ENCODE peak calls at places on chromosomes 12 and 14, in five cellular contexts. L, D, P, C and Q are unnamed samples.

GRCh38 chr12:95548056-95548538 is 3.2 kb downstream of the USP44 start:
- DNase-seq in D (no peak), L (no peak), P (no peak), C (no peak), Q (no peak)

GRCh38 chr14:96120941-96121340 is 81.8 kb downstream of the C14orf132 start:
- DNase-seq in P (no peak), D (no peak), L (no peak), C (no peak), Q (no peak)

GRCh38 chr12:43758247-43758727 is 303 bp downstream of the PUS7L start:
- DNase-seq in D (no peak), L (peak), C (no peak), P (no peak), Q (peak)

GRCh38 chr14:37320106-37320505 is 122.4 kb downstream of the MIPOL1 start:
- DNase-seq in P (no peak), D (no peak), L (no peak), C (no peak), Q (no peak)

GRCh38 chr14:74634481-74634880 is 22.4 kb upstream of the LTBP2 start:
- DNase-seq in D (no peak), L (peak), P (no peak), C (no peak), Q (no peak)

GRCh38 chr12:13205809-13206559 is 9.5 kb downstream of the EMP1 start:
- DNase-seq in D (no peak), L (peak), P (peak), C (peak), Q (no peak)

GRCh38 chr14:50348933-50349332 is 36.8 kb downstream of the DMAC2L start:
- DNase-seq in D (no peak), C (no peak), P (no peak), L (no peak), Q (no peak)

GRCh38 chr12:44812062-44812461 is 64.1 kb downstream of the NELL2 start:
- DNase-seq in P (peak), D (no peak), L (no peak), C (peak), Q (no peak)

GRCh38 chr14:88005050-88005481 is at the start of gene GPR65:
- DNase-seq in L (no peak), C (no peak), D (no peak), P (no peak), Q (peak)

GRCh38 chr12:15534870-15535269 is 212.6 kb downstream of the PTPRO start:
- DNase-seq in D (no peak), C (no peak), P (no peak), L (peak), Q (no peak)

GRCh38 chr12:106248849-106249371 is 1.1 kb upstream of the CKAP4 start:
- DNase-seq in P (no peak), C (no peak), L (peak), D (no peak), Q (no peak)

GRCh38 chr14:36805116-36805515 is 143.5 kb downstream of the PAX9 start:
- DNase-seq in C (no peak), P (no peak), D (no peak), L (no peak), Q (no peak)

GRCh38 chr14:73264896-73265720 is 27.8 kb downstream of the PAPLN start:
- DNase-seq in C (no peak), P (no peak), L (no peak), D (no peak), Q (no peak)

GRCh38 chr14:37056473-37056872 is 115.9 kb downstream of the SLC25A21 start:
- DNase-seq in C (peak), L (peak), P (no peak), D (peak), Q (no peak)

GRCh38 chr12:75505706-75506312 is 5.6 kb downstream of the KRR1 start:
- DNase-seq in P (no peak), D (no peak), C (peak), L (peak), Q (no peak)

GRCh38 chr12:95141305-95141704 is 67.9 kb upstream of the NR2C1 start:
- DNase-seq in P (no peak), D (no peak), C (no peak), L (no peak), Q (no peak)

DNA sequence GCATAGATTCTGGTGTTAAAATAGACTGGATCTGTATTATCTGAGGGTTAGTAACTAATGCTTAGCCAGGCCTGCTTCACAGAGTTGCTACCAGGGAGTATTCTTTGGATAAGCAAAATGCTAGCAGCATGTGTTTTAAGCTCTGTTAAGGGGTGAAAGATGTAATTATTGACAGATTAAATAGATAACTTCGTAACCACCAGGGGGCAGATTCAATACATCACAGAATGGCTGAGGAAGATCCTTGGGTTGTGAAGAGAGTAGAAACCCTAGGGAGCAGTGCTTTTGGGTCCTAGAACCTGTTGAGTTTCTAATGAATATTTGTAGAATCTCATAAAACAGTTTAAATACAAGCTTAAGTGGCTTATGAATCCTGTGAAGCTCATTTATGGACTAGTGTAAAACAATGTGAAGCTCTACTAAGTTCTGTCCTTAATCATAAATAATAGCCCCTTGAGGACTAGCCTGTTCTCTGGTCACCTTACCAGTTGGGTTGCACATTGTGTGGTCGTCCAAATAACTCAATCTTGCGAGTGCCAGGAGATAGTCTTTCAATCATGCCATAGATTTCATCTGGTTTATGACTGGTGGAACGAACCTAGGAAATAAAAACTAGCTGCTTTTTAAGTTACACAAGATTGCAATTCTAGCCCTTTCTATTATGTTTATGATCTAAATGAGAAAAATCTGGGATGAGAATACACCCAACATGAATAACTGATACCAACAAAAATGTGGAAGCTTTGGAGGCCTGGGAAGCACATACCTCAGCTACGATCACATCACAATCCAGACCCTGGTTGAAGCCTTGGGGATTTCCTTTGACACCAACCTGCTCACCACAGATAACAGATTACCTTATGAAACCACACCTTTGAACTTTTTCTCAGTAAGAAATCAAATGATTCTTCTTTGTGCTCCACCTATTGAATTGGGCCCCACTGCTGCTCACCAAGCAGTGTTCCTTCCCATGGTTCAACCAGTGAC is 12.3 kb downstream of the METTL3 start:
- DNase-seq in P (peak), D (no peak), L (peak), C (peak), Q (no peak)
- TF ChIP-seq CEBPB in P (no peak), D (no peak), L (no peak), C (no peak), Q (no peak)

DNA sequence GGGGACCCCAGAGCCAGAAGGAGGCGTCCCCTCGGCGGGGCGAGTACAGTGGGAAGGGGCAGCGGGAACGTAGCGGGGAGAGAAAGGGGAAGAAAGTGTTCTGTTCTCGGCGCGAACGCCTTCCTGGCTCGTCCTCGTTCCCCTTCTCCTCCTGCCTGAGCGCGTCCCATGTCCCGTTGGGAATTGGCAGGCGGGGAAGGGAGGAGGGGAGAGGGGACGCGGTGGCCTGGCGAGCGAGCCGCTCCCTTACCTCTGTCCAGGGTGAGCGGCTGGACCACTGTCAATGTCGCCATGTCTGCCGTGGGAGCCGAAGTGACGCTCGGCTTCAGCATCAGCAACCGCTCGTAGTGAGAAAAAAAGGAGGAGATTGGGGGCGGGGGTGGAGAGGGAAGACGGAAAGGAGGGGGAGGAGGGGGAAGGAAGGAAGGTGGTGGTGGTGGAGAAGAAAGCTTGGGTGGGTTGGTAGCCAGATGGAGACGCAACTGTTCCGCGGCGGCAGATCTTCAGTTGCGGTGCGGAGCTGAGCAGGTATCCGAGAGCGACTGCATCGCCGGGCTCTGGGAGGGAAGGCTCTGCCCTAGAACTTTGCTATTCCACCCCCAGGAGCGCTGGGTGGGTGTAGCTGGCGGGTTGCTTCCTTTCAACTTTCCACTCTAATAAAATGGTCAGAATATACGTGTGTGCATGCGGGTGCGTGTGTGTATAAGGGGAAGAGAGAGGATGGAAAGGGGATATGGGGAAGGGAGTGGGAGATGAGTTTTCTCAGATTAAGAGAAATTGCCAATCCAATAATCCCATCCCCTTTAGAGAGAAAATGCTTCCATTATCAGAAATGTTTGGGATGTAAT is at the start of gene LIN7A:
- DNase-seq in L (peak), C (peak), P (no peak), D (peak), Q (no peak)
- TF ChIP-seq CEBPB in L (no peak), C (no peak), P (no peak), D (no peak), Q (no peak)

DNA sequence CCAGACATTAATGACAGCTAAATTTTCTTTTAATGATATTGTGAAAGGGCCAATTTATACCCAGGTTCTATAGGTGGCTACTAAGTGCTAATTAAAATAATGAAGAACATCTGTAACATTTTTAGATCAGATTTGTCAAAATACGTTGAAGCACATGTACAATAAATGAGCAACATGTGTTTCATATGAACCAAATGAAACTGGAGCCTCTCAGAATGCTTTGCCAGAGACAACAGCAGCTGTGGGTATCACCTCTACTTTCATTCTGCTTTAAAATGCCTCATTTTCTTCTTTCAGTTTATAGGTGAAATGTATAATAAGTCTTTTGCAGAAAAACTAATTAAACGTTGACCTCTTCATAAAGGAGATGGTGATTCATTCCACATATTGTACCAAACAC is 26.1 kb upstream of the MYF6 start:
- DNase-seq in P (no peak), L (no peak), C (no peak), D (no peak), Q (no peak)
- TF ChIP-seq CEBPB in P (no peak), L (no peak), C (no peak), D (no peak), Q (no peak)

GRCh38 chr14:32933943-32934890 is 4.5 kb upstream of the NPAS3 start:
- DNase-seq in L (no peak), P (no peak), C (no peak), D (no peak), Q (no peak)
- TF ChIP-seq CEBPB in L (no peak), P (no peak), C (no peak), D (no peak), Q (no peak)

GRCh38 chr12:87656311-87656710 is 372.9 kb downstream of the C12orf50 start:
- DNase-seq in L (no peak), C (no peak), P (no peak), D (no peak), Q (no peak)

GRCh38 chr12:87652026-87652425 is 377.2 kb downstream of the C12orf50 start:
- DNase-seq in L (no peak), P (no peak), D (no peak), C (no peak), Q (no peak)
- TF ChIP-seq CEBPB in L (no peak), P (no peak), D (no peak), C (no peak), Q (no peak)

GRCh38 chr12:46065412-46066166 is 75.2 kb upstream of the SCAF11 start:
- DNase-seq in D (no peak), P (no peak), C (no peak), L (no peak), Q (peak)
- TF ChIP-seq CEBPB in D (no peak), P (no peak), C (no peak), L (no peak), Q (no peak)

DNA sequence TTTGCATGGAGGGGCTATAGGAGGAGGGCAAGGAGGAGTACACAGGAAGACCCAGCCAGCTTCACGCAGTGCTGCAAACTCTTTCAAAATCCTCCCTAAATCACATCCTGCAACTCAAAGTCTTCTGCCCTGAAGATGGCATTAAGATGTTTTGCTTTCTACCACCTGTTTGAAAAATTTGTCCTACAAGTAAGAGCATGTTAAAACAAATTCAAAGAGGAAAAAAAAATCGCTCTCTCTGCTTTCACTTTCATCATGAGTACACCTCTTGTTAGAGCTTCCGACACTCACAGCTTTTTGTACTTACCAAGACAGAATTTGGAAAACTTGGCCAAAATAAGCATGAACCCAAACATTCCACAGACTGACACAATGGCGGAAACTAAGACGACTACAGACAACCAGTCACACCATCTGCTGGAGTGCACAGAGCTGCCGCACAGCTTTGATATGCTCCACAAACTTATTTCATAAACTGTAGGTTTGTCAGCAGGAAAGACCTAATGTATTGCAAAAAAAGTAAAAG is 21.3 kb downstream of the GCH1 start:
- DNase-seq in C (no peak), P (no peak), L (peak), D (no peak), Q (peak)
- TF ChIP-seq CEBPB in C (no peak), P (no peak), L (no peak), D (no peak), Q (no peak)

GRCh38 chr12:109518820-109519665 is 41.6 kb downstream of the UBE3B start:
- DNase-seq in P (peak), D (no peak), L (peak), C (peak), Q (no peak)

GRCh38 chr12:109517619-109518018 is 40.2 kb downstream of the UBE3B start:
- DNase-seq in D (no peak), L (no peak), P (no peak), C (no peak), Q (no peak)

GRCh38 chr12:109512608-109513007 is 35.2 kb downstream of the UBE3B start:
- DNase-seq in C (no peak), D (no peak), L (peak), P (no peak), Q (no peak)

GRCh38 chr12:109510196-109510595 is 32.8 kb downstream of the UBE3B start:
- DNase-seq in L (no peak), D (no peak), C (no peak), P (no peak), Q (no peak)

DNA sequence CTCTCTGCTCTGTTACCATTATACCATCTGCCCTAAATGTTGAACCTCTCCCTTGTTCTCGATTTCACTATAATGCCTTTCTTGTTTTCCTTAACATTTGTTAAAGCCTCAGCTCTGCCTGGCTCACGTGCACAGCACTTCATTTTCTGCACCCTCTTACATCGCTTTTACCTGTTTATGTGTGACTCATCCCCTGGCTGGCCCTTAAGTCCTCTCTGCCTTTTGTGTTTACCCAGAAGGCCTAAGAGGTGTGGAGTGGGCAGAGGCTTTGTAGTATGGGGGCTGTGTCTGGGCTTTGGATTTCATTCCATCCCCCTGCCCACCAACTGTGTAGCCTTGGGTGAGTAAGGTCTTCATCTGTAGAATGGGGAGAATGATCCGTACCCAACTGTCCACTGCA is 36.5 kb downstream of the UBE3B start:
- DNase-seq in P (no peak), C (no peak), D (no peak), L (peak), Q (no peak)
- TF ChIP-seq CEBPB in P (no peak), C (no peak), D (no peak), L (no peak), Q (no peak)